ENCODE peak calls at places on chromosomes 11 and 22, in seven cellular contexts. O is IMR-90; B is fibroblast of lung; P is A549; L is HL-60; V is lower lobe of right lung; G is CD8-positive, alpha-beta T cell. N is an unnamed sample.

GRCh38 chr22:39478461-39478860 is 21.6 kb downstream of the MGAT3 start:
- DNase-seq in O (peak; percentile 6), B (no peak), P (no peak), L (no peak), V (no peak), G (peak; percentile 23), N (no peak)

GRCh38 chr11:80873309-80873999 is 1432.6 kb upstream of the TENM4 start:
- DNase-seq in O (no peak), B (peak; percentile 51), P (no peak), L (peak; percentile 24), V (no peak), G (no peak), N (peak; percentile 53)

GRCh38 chr11:115921540-115921939 is 417.3 kb upstream of the CADM1 start:
- DNase-seq in O (no peak), B (no peak), P (no peak), L (no peak), V (no peak), G (no peak), N (no peak)

GRCh38 chr11:71269603-71270511 is 17.5 kb upstream of the SHANK2 start:
- DNase-seq in O (no peak), B (peak; percentile 25), P (no peak), L (no peak), V (no peak), G (no peak), N (no peak)

GRCh38 chr11:798093-798713 is at the start of gene SLC25A22:
- DNase-seq in O (peak; percentile 71), B (peak; percentile 68), P (peak; percentile 87), L (no peak), V (peak; percentile 89), G (peak; percentile 81), N (peak; percentile 84)

GRCh38 chr22:24427500-24428164 is at the start of gene ADORA2A:
- DNase-seq in O (no peak), B (no peak), P (no peak), L (peak; percentile 60), V (peak; percentile 76), G (peak; percentile 96), N (no peak)

GRCh38 chr11:113457784-113458183 is 17.4 kb downstream of the DRD2 start:
- DNase-seq in O (no peak), B (no peak), P (no peak), L (no peak), V (no peak), G (no peak), N (no peak)

GRCh38 chr11:71279916-71280645 is 27.7 kb upstream of the SHANK2 start:
- DNase-seq in O (no peak), B (no peak), P (no peak), L (no peak), V (no peak), G (no peak), N (no peak)

GRCh38 chr22:33654173-33654890 is 265.9 kb downstream of the LARGE1 start:
- DNase-seq in O (no peak), B (no peak), P (no peak), L (no peak), V (no peak), G (no peak), N (no peak)

GRCh38 chr22:49212002-49212401 is 615.7 kb downstream of the BRD1 start:
- DNase-seq in O (no peak), B (no peak), P (no peak), L (no peak), V (peak; percentile 10), G (no peak), N (no peak)

GRCh38 chr11:34792814-34793241 is 123.4 kb downstream of the APIP start:
- DNase-seq in O (no peak), B (no peak), P (no peak), L (no peak), V (no peak), G (no peak), N (no peak)

GRCh38 chr11:71078482-71078881 is 173.9 kb downstream of the SHANK2 start:
- DNase-seq in O (no peak), B (no peak), P (no peak), L (no peak), V (no peak), G (no peak), N (no peak)

GRCh38 chr22:27612075-27612474 is 189.5 kb downstream of the MN1 start:
- DNase-seq in O (no peak), B (no peak), P (no peak), L (no peak), V (no peak), G (no peak), N (no peak)

GRCh38 chr11:113114452-113115027 is 153.3 kb downstream of the NCAM1 start:
- DNase-seq in O (peak; percentile 8), B (peak; percentile 46), P (no peak), L (peak; percentile 4), V (no peak), G (no peak), N (peak; percentile 42)

DNA sequence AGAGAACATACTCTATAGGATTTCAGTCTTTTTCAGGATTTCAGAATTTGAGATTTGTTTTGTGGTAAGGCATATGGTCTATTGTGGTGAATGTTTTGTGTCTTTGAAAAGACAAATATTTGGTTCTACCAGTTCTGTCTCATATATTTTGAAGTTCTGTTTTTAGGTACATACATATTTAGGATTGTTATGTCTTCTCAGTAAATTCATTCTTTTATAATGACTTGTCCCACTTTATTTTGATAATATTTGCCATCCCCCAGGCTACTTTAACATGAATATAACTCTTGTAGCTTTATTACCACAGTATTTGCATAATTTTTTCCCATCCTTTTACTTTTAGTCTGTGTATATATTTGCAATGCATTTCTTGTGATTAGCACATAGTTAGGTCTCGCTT is 32.0 kb downstream of the MTMR3 start:
- DNase-seq in O (no peak), B (peak; percentile 22), P (no peak), L (no peak), V (no peak), G (no peak), N (no peak)
- H3K27ac ChIP-seq in O (peak overlapping the region; percentile 40), B (no peak overlapping the region), P (no peak overlapping the region), L (no peak overlapping the region), V (no peak overlapping the region), G (no peak overlapping the region), N (no peak overlapping the region)

DNA sequence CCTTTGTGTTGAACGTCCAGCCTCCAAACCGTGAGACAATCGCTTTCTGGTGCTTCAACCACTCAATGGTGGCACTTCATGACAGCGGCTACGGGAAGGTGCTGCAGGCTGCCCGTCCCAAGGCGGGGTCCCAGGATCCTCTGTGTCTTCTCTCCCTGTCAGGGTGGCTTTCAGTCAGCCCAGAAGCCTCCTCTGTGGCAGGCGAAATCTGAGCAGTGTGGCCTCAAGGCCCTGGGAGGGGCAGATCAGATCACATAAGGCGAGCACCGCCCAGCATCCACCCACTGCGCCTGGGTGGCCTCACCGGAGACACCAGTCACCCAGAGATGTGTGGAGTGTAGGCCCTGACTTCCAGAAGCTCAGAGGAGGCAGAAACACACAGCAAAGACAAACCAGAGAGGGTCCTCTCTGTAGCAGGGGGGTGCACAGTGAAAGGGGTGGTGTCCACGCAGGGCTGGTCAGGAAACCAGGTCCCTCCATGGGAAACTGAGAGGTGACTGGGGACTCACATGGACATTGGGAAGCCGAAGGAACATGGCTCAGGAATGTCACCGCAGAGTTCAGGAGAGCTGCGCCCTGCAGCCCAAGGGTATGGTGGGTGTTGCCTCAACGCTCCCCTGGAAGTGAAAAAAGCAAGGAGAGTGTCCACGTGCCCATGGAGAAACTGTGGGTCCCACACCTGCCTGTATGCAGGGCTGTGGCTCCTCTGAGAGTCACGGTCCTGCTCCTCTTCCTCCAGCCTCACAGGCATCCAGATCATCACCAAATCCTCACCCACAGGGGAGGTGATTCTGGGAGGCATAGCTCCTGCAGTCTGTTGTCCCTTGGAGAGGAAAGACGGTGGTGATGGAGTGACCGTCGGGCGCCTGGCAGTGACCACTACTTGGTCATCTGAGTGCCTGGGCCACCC is 1420.7 kb downstream of the TBC1D22A start:
- DNase-seq in O (no peak), B (no peak), P (no peak), L (no peak), V (no peak), G (no peak), N (no peak)
- TF ChIP-seq CTCF in O (no peak), B (no peak), P (no peak), L (no peak), V (no peak), G (no peak), N (no peak)

DNA sequence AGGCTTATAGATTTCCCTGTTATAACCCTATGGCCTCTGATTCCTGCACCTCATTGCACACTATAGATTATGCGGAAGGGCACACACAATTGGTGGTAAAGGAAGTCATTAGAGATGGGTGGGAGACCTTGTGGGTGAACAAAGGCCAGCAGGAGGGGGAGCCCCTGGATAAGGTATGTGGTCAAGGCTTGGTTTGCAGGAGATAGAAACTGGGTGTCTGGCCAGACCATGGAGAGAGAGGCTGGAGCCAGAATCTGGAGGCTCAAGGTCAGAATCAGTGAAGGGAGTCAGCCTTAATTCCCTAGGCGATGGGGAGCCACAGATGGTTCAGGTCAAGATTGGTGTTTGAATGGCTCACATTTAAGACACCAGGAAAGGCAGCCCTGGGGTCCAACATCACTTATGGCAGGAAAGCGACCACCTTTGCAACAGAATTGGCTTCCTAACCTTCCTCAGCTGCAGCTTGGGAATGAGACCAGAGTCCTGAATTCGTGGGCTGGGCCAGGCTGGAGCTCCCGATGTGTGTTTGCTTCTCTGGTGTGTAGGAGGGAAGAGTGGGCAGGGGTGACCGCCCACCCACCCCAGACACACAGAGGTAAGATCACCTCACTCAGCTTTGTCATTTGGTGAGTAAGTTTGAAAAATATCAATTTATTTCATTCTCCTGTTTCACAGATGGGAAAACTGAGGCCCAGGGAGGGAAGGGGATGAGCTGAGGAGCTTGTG is 22.7 kb upstream of the SCUBE1 start:
- DNase-seq in O (no peak), B (no peak), P (no peak), L (no peak), V (no peak), G (no peak), N (no peak)
- H3K27ac ChIP-seq in O (no peak overlapping the region), B (no peak overlapping the region), P (no peak overlapping the region), L (no peak overlapping the region), V (no peak overlapping the region), G (no peak overlapping the region), N (no peak overlapping the region)

GRCh38 chr11:119602745-119603373 is 126.1 kb downstream of the NECTIN1 start:
- DNase-seq in O (no peak), B (no peak), P (no peak), L (no peak), V (no peak), G (no peak), N (no peak)
- TF ChIP-seq CTCF in O (no peak), B (no peak), P (no peak), L (no peak), V (no peak), G (no peak), N (no peak)